ENCODE peak calls at places on chromosomes 4 and X, in ten cellular contexts. Y is heart right ventricle; H is stimulated activated CD4-positive, alpha-beta T cell treated with anti-CD3 and anti-CD28 coated beads, Interleukin-12 subunit alpha, Interleukin-12 subunit beta, amount 100 ng/mL, for 24 hours; E is fibroblast of mammary gland; M is AG09309; K is EH; D is stimulated activated CD8-positive, alpha-beta memory T cell treated with anti-CD3 and anti-CD28 coated beads, Interleukin-4, amount 100 ng/mL, for 48 hours; N is activated CD4-positive, alpha-beta T cell treated with anti-CD3 and anti-CD28 coated beads, Interleukin-2, amount 10 ng/mL, durations not matched to agents 7 days and 5 days; V is activated T-cell treated with anti-CD3 and anti-CD28 coated beads for 1 hour; W is nephron progenitor cell. O is an unnamed sample.

GRCh38 chrX:120741452-120741851 is 111.6 kb upstream of the C1GALT1C1 start:
- DNase-seq in Y (no peak), H (no peak), E (no peak), M (no peak), K (peak), D (no peak), N (no peak), V (no peak), W (no peak), O (no peak)

GRCh38 chrX:6640727-6641126 is 105.8 kb upstream of the VCX3A start:
- DNase-seq in Y (no peak), H (no peak), E (no peak), M (no peak), K (no peak), D (no peak), N (no peak), V (no peak), W (no peak), O (no peak)

GRCh38 chr4:48173055-48173991 is 39.3 kb upstream of the TXK start:
- DNase-seq in Y (no peak), H (no peak), E (peak), M (peak), K (peak), D (no peak), N (no peak), V (no peak), W (no peak), O (no peak)

GRCh38 chr4:138205531-138206233 is 36.5 kb downstream of the SLC7A11 start:
- DNase-seq in Y (no peak), H (no peak), E (no peak), M (no peak), K (no peak), D (no peak), N (no peak), V (no peak), W (no peak), O (no peak)

GRCh38 chr4:38723726-38724506 is 58.9 kb downstream of the TLR10 start:
- DNase-seq in Y (no peak), H (no peak), E (no peak), M (no peak), K (peak), D (no peak), N (no peak), V (no peak), W (no peak), O (no peak)

GRCh38 chr4:47801481-47802002 is 36.3 kb downstream of the CORIN start:
- DNase-seq in Y (no peak), H (no peak), E (no peak), M (no peak), K (no peak), D (no peak), N (no peak), V (no peak), W (no peak), O (no peak)

GRCh38 chr4:102687373-102687981 is 73.3 kb downstream of the MANBA start:
- DNase-seq in Y (no peak), H (no peak), E (peak), M (no peak), K (peak), D (no peak), N (no peak), V (no peak), W (no peak), O (no peak)

GRCh38 chr4:20085653-20086052 is 166.1 kb upstream of the SLIT2 start:
- DNase-seq in Y (no peak), H (no peak), E (no peak), M (no peak), K (no peak), D (no peak), N (no peak), V (no peak), W (no peak), O (no peak)

GRCh38 chrX:91434351-91435168 is at the start of gene PABPC5:
- DNase-seq in Y (peak), H (no peak), E (peak), M (peak), K (peak), D (no peak), N (no peak), V (no peak), W (peak), O (no peak)

GRCh38 chrX:46803140-46803539 is 33.7 kb upstream of the RP2 start:
- DNase-seq in Y (no peak), H (no peak), E (peak), M (no peak), K (no peak), D (no peak), N (no peak), V (no peak), W (no peak), O (no peak)

GRCh38 chr4:174047363-174047762 is 236.1 kb downstream of the FBXO8 start:
- DNase-seq in Y (no peak), H (no peak), E (no peak), M (no peak), K (no peak), D (no peak), N (no peak), V (no peak), W (no peak), O (no peak)

GRCh38 chr4:122456228-122457106 is at the start of gene IL2:
- DNase-seq in Y (no peak), H (no peak), E (no peak), M (no peak), K (no peak), D (no peak), N (peak), V (no peak), W (no peak), O (no peak)

GRCh38 chr4:140739971-140740370 is 16.2 kb downstream of the TBC1D9 start:
- DNase-seq in Y (no peak), H (no peak), E (no peak), M (no peak), K (peak), D (no peak), N (no peak), V (no peak), W (no peak), O (no peak)

GRCh38 chrX:18983711-18984380 is at the start of gene PHKA2:
- DNase-seq in Y (peak), H (no peak), E (peak), M (no peak), K (no peak), D (peak), N (no peak), V (no peak), W (no peak), O (no peak)

GRCh38 chr4:41207330-41207831 is 7.0 kb downstream of the APBB2 start:
- DNase-seq in Y (no peak), H (no peak), E (peak), M (no peak), K (no peak), D (no peak), N (no peak), V (no peak), W (no peak), O (no peak)

GRCh38 chr4:140427104-140427918 is at the start of gene CLGN:
- DNase-seq in Y (peak), H (peak), E (peak), M (no peak), K (peak), D (peak), N (peak), V (peak), W (peak), O (peak)

GRCh38 chr4:128363966-128364365 is 76.4 kb upstream of the PGRMC2 start:
- DNase-seq in Y (no peak), H (no peak), E (no peak), M (no peak), K (no peak), D (no peak), N (no peak), V (no peak), W (no peak), O (no peak)

GRCh38 chrX:38437093-38437492 is 84.7 kb downstream of the OTC start:
- DNase-seq in Y (no peak), H (no peak), E (peak), M (no peak), K (peak), D (no peak), N (no peak), V (no peak), W (no peak), O (no peak)

GRCh38 chr4:7983296-7983695 is 43.6 kb upstream of the AFAP1 start:
- DNase-seq in Y (no peak), H (no peak), E (no peak), M (no peak), K (no peak), D (no peak), N (no peak), V (no peak), W (no peak), O (no peak)

GRCh38 chr4:185004562-185005208 is 13.6 kb upstream of the HELT start:
- DNase-seq in Y (peak), H (no peak), E (no peak), M (no peak), K (no peak), D (no peak), N (no peak), V (no peak), W (peak), O (no peak)

GRCh38 chr4:16794816-16795445 is 103.5 kb downstream of the LDB2 start:
- DNase-seq in Y (peak), H (no peak), E (peak), M (peak), K (peak), D (peak), N (peak), V (peak), W (peak), O (peak)

GRCh38 chrX:69369999-69370398 is 134.1 kb upstream of the NALF2 start:
- DNase-seq in Y (no peak), H (no peak), E (no peak), M (no peak), K (no peak), D (no peak), N (no peak), V (no peak), W (no peak), O (no peak)

GRCh38 chr4:54496412-54496811 is 161.3 kb upstream of the KIT start:
- DNase-seq in Y (no peak), H (no peak), E (no peak), M (no peak), K (no peak), D (no peak), N (no peak), V (no peak), W (no peak), O (peak)

GRCh38 chr4:177596035-177596434 is 153.8 kb upstream of the AGA start:
- DNase-seq in Y (no peak), H (peak), E (peak), M (peak), K (peak), D (peak), N (peak), V (no peak), W (no peak), O (peak)

GRCh38 chr4:64643841-64644240 is 234.6 kb upstream of the TECRL start:
- DNase-seq in Y (no peak), H (no peak), E (no peak), M (no peak), K (no peak), D (no peak), N (no peak), V (no peak), W (no peak), O (no peak)

GRCh38 chr4:150265806-150266205 is 187.6 kb downstream of the DCLK2 start:
- DNase-seq in Y (no peak), H (no peak), E (no peak), M (no peak), K (no peak), D (no peak), N (no peak), V (no peak), W (no peak), O (no peak)

GRCh38 chr4:42605264-42605663 is 51.6 kb downstream of the ATP8A1 start:
- DNase-seq in Y (no peak), H (no peak), E (no peak), M (no peak), K (no peak), D (no peak), N (no peak), V (no peak), W (no peak), O (no peak)

GRCh38 chr4:169659736-169660670 is 39.6 kb downstream of the CLCN3 start:
- DNase-seq in Y (no peak), H (peak), E (peak), M (peak), K (peak), D (peak), N (peak), V (peak), W (peak), O (peak)

GRCh38 chrX:151675121-151675746 is 20.0 kb upstream of the PRRG3 start:
- DNase-seq in Y (no peak), H (no peak), E (no peak), M (no peak), K (no peak), D (no peak), N (no peak), V (no peak), W (no peak), O (no peak)

GRCh38 chr4:76758290-76758882 is 139.6 kb downstream of the SOWAHB start:
- DNase-seq in Y (no peak), H (no peak), E (peak), M (no peak), K (peak), D (no peak), N (no peak), V (no peak), W (no peak), O (no peak)

GRCh38 chr4:77074961-77075855 is 581 bp downstream of the CCNI start:
- DNase-seq in Y (peak), H (peak), E (peak), M (no peak), K (peak), D (peak), N (peak), V (peak), W (peak), O (peak)

GRCh38 chr4:54230479-54231418 is 1.7 kb downstream of the PDGFRA start:
- DNase-seq in Y (peak), H (no peak), E (peak), M (no peak), K (peak), D (no peak), N (no peak), V (no peak), W (peak), O (no peak)

GRCh38 chr4:11748169-11748872 is 319.6 kb upstream of the HS3ST1 start:
- DNase-seq in Y (no peak), H (no peak), E (peak), M (no peak), K (peak), D (no peak), N (no peak), V (no peak), W (no peak), O (no peak)

GRCh38 chrX:132786217-132786616 is 172.2 kb downstream of the HS6ST2 start:
- DNase-seq in Y (no peak), H (no peak), E (peak), M (no peak), K (no peak), D (no peak), N (no peak), V (no peak), W (no peak), O (no peak)

GRCh38 chrX:71603618-71604017 is 14.7 kb downstream of the CXCR3 start:
- DNase-seq in Y (no peak), H (no peak), E (peak), M (no peak), K (no peak), D (no peak), N (no peak), V (no peak), W (no peak), O (no peak)

GRCh38 chrX:50067435-50068292 is 133.1 kb downstream of the AKAP4 start:
- DNase-seq in Y (no peak), H (no peak), E (peak), M (no peak), K (peak), D (no peak), N (no peak), V (no peak), W (peak), O (no peak)

GRCh38 chrX:104641176-104641575 is 75.2 kb downstream of the IL1RAPL2 start:
- DNase-seq in Y (no peak), H (no peak), E (no peak), M (no peak), K (no peak), D (no peak), N (no peak), V (no peak), W (no peak), O (no peak)

GRCh38 chrX:130144509-130144908 is 21.1 kb downstream of the AIFM1 start:
- DNase-seq in Y (no peak), H (no peak), E (peak), M (no peak), K (peak), D (no peak), N (no peak), V (no peak), W (no peak), O (no peak)